ENCODE peak calls at places on chromosome 18, in six cellular contexts. X is heart left ventricle; G is fibroblast of mammary gland; Z is fibroblast of lung; D is CD8-positive, alpha-beta T cell; A is colonic mucosa. R is an unnamed sample.
A peak's percentile ranks its signal among the peaks of the same experiment; 100 is the strongest.

GRCh38 chr18:74631242-74632087 is 33.8 kb downstream of the ZNF407 start:
- DNase-seq in X (no peak), G (peak; percentile 56), Z (peak; percentile 76), D (no peak), A (no peak), R (no peak)

GRCh38 chr18:32548688-32549087 is 78.0 kb upstream of the GAREM1 start:
- DNase-seq in X (no peak), G (no peak), Z (no peak), D (no peak), A (no peak), R (no peak)

GRCh38 chr18:21526463-21526862 is 74.0 kb downstream of the ESCO1 start:
- DNase-seq in X (no peak), G (no peak), Z (no peak), D (no peak), A (no peak), R (no peak)

GRCh38 chr18:41391616-41392610 is 563.1 kb upstream of the PIK3C3 start:
- DNase-seq in X (peak; percentile 7), G (peak; percentile 49), Z (peak; percentile 72), D (no peak), A (peak; percentile 25), R (no peak)

GRCh38 chr18:62183578-62184195 is 3.2 kb downstream of the PIGN start:
- DNase-seq in X (peak; percentile 10), G (peak; percentile 76), Z (peak; percentile 77), D (peak; percentile 18), A (peak; percentile 54), R (peak; percentile 21)

GRCh38 chr18:55641501-55641900 is 53.5 kb upstream of the TCF4 start:
- DNase-seq in X (no peak), G (no peak), Z (peak; percentile 71), D (no peak), A (no peak), R (no peak)

GRCh38 chr18:6284300-6284699 is 130.4 kb downstream of the L3MBTL4 start:
- DNase-seq in X (no peak), G (no peak), Z (no peak), D (no peak), A (no peak), R (no peak)

GRCh38 chr18:75036941-75037516 is 171.9 kb downstream of the PTGR3 start:
- DNase-seq in X (no peak), G (no peak), Z (peak; percentile 61), D (no peak), A (no peak), R (no peak)

GRCh38 chr18:934518-935123 is 29.9 kb downstream of the ADCYAP1 start:
- DNase-seq in X (no peak), G (no peak), Z (no peak), D (no peak), A (no peak), R (no peak)

GRCh38 chr18:76579301-76579695 is 84.3 kb upstream of the ZNF516 start:
- DNase-seq in X (no peak), G (no peak), Z (no peak), D (no peak), A (no peak), R (no peak)

GRCh38 chr18:6795307-6795706 is 65.8 kb downstream of the ARHGAP28 start:
- DNase-seq in X (no peak), G (peak; percentile 23), Z (peak; percentile 97), D (no peak), A (no peak), R (no peak)

GRCh38 chr18:70490008-70490933 is 201.4 kb downstream of the SOCS6 start:
- DNase-seq in X (no peak), G (peak; percentile 85), Z (peak; percentile 69), D (peak; percentile 11), A (peak; percentile 54), R (peak; percentile 26)

GRCh38 chr18:49716035-49716434 is 97.3 kb downstream of the ACAA2 start:
- DNase-seq in X (no peak), G (no peak), Z (no peak), D (no peak), A (no peak), R (no peak)

GRCh38 chr18:6004119-6004518 is 108.8 kb upstream of the TMEM200C start:
- DNase-seq in X (no peak), G (no peak), Z (no peak), D (no peak), A (no peak), R (no peak)

GRCh38 chr18:59481436-59481835 is 122.4 kb upstream of the LMAN1 start:
- DNase-seq in X (no peak), G (peak; percentile 43), Z (no peak), D (no peak), A (no peak), R (no peak)

GRCh38 chr18:31819106-31819924 is 58.6 kb upstream of the SLC25A52 start:
- DNase-seq in X (no peak), G (peak; percentile 63), Z (peak; percentile 65), D (no peak), A (peak; percentile 19), R (no peak)

GRCh38 chr18:3799515-3799914 is 349.5 kb downstream of the TGIF1 start:
- DNase-seq in X (no peak), G (no peak), Z (no peak), D (no peak), A (no peak), R (no peak)

GRCh38 chr18:62485684-62486083 is 37.1 kb upstream of the ZCCHC2 start:
- DNase-seq in X (no peak), G (peak; percentile 74), Z (peak; percentile 42), D (no peak), A (peak; percentile 36), R (no peak)

GRCh38 chr18:58407649-58408407 is 221.1 kb downstream of the ALPK2 start:
- DNase-seq in X (no peak), G (no peak), Z (no peak), D (no peak), A (no peak), R (no peak)

GRCh38 chr18:54787616-54788015 is 40.7 kb upstream of the RAB27B start:
- DNase-seq in X (no peak), G (peak; percentile 62), Z (peak; percentile 31), D (no peak), A (no peak), R (no peak)

GRCh38 chr18:54740146-54740844 is 88.0 kb upstream of the RAB27B start:
- DNase-seq in X (no peak), G (peak; percentile 82), Z (peak; percentile 79), D (no peak), A (no peak), R (no peak)

GRCh38 chr18:5431836-5432575 is 111.8 kb downstream of the EPB41L3 start:
- DNase-seq in X (no peak), G (no peak), Z (no peak), D (no peak), A (no peak), R (no peak)

GRCh38 chr18:54209471-54210180 is 14.8 kb downstream of the MBD2 start:
- DNase-seq in X (no peak), G (peak; percentile 43), Z (no peak), D (no peak), A (no peak), R (no peak)

GRCh38 chr18:58087928-58088722 is 44.1 kb downstream of the NEDD4L start:
- DNase-seq in X (no peak), G (peak; percentile 3), Z (peak; percentile 16), D (no peak), A (peak; percentile 74), R (no peak)

GRCh38 chr18:62982600-62983251 is 267.4 kb downstream of the PHLPP1 start:
- DNase-seq in X (peak; percentile 60), G (peak; percentile 66), Z (peak; percentile 71), D (peak; percentile 32), A (peak; percentile 64), R (peak; percentile 30)

GRCh38 chr18:26655614-26656400 is 107.5 kb upstream of the KCTD1 start:
- DNase-seq in X (peak; percentile 36), G (peak; percentile 31), Z (peak; percentile 38), D (no peak), A (peak; percentile 48), R (no peak)
- TF ChIP-seq CTCF in X (no peak), G (peak; percentile 1), Z (no peak), D (no peak), A (no peak), R (no peak)

DNA sequence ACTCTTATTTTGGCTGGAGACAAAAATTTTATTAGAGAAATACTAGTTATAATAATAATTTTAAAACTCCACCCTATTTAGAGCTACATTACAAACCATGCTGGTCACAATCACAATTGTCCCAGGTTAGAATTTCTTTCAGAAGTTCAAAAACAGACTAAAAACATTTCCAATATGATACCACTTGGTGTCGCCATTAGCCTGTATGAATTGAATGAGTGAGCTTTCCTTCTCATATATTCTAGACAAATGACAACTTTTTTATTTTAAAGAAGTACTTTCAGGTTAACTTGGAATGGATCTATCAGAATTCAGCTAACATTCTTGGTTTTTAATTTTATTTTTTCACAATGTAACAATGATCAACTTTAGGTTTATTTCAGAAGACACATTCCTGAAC is 48.0 kb downstream of the SERPINB8 start:
- DNase-seq in X (no peak), G (peak; percentile 40), Z (peak; percentile 39), D (no peak), A (no peak), R (no peak)
- TF ChIP-seq CTCF in X (peak; percentile 43), G (peak; percentile 47), Z (peak; percentile 52), D (no peak), A (peak; percentile 30), R (no peak)

GRCh38 chr18:11574545-11574944 is 34.9 kb upstream of the SLC35G4 start:
- DNase-seq in X (no peak), G (no peak), Z (no peak), D (no peak), A (no peak), R (no peak)

GRCh38 chr18:11567391-11567790 is 42.0 kb upstream of the SLC35G4 start:
- DNase-seq in X (no peak), G (no peak), Z (no peak), D (no peak), A (no peak), R (no peak)

GRCh38 chr18:11570073-11570588 is 39.3 kb upstream of the SLC35G4 start:
- DNase-seq in X (no peak), G (no peak), Z (no peak), D (no peak), A (no peak), R (no peak)

GRCh38 chr18:11572201-11572600 is 37.2 kb upstream of the SLC35G4 start:
- DNase-seq in X (no peak), G (no peak), Z (no peak), D (no peak), A (no peak), R (no peak)

GRCh38 chr18:11570770-11571169 is 38.6 kb upstream of the SLC35G4 start:
- DNase-seq in X (no peak), G (peak; percentile 39), Z (peak; percentile 29), D (no peak), A (no peak), R (no peak)
- TF ChIP-seq CTCF in X (peak; percentile 10), G (peak; percentile 35), Z (peak; percentile 41), D (no peak), A (no peak), R (no peak)

DNA sequence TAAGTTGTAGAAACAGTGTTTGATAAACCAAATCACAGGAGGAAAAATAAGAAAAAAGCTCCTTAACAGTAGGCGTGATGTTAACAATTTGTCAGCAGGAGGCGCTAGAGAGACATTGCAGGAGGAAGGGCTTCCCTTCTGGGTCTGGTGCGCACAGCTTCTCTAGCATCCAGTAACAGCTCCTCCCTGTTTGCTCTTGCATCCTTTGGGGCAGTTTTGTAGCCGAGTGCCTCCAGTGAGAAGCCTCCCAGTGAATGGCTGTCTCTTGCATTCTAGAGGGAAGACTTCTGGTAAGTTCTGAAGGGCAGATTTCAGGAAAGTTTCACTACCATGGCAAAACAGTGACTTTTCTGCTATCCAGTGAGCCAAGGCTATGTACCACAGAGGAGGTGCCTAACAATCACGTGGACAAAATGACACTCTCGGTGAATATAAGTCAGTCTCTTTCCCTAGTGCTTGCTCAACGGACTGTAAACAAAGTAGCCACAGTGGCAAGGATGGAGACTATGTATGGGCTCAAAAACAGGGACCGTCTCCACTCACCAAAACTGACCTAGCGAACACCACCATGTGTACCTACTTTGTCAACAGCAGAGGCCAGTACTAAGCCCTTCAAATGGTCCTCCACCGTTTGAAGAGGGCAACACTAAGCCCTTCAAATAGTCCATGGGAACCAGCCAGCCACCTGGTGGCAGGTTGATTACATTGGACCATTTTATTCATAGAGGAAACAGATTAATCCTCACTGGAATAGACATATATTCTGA is 9.6 kb upstream of the ZNF396 start:
- DNase-seq in X (peak; percentile 61), G (peak; percentile 86), Z (peak; percentile 89), D (peak; percentile 47), A (peak; percentile 75), R (peak; percentile 60)
- TF ChIP-seq CTCF in X (peak; percentile 94), G (peak; percentile 99), Z (peak; percentile 97), D (peak; percentile 96), A (peak; percentile 81), R (peak; percentile 95)

R was measured in CD4-positive, alpha-beta T cell.